ENCODE peak calls at places on chromosomes 2 and 18, in six cellular contexts. One of them, this sample, is unnamed.

GRCh38 chr2:23824777-23825212 is 102.1 kb downstream of the ATAD2B start:
- DNase-seq in brain microvascular endothelial cell: peak; percentile 60
- DNase-seq in GM23338: peak; percentile 70
- DNase-seq in IMR-90: peak; percentile 62
- DNase-seq in sigmoid colon: no peak
- DNase-seq in cardiac fibroblast: peak; percentile 72
- DNase-seq in this sample: peak; percentile 46

GRCh38 chr18:54736981-54737380 is 91.3 kb upstream of the RAB27B start:
- DNase-seq in cardiac fibroblast: no peak
- DNase-seq in IMR-90: peak; percentile 60
- DNase-seq in brain microvascular endothelial cell: no peak
- DNase-seq in sigmoid colon: no peak
- DNase-seq in GM23338: no peak
- DNase-seq in this sample: peak; percentile 51

GRCh38 chr2:73970850-73971471 is 13.7 kb upstream of the TET3 start:
- DNase-seq in GM23338: peak; percentile 45
- DNase-seq in IMR-90: no peak
- DNase-seq in brain microvascular endothelial cell: no peak
- DNase-seq in sigmoid colon: peak; percentile 79
- DNase-seq in cardiac fibroblast: peak; percentile 63
- DNase-seq in this sample: no peak

GRCh38 chr2:208489687-208490086 is 83.1 kb downstream of the PTH2R start:
- DNase-seq in GM23338: no peak
- DNase-seq in cardiac fibroblast: no peak
- DNase-seq in brain microvascular endothelial cell: no peak
- DNase-seq in sigmoid colon: no peak
- DNase-seq in IMR-90: no peak
- DNase-seq in this sample: no peak

GRCh38 chr18:31100598-31101147 is 1.5 kb downstream of the DSC2 start:
- DNase-seq in cardiac fibroblast: no peak
- DNase-seq in brain microvascular endothelial cell: no peak
- DNase-seq in sigmoid colon: no peak
- DNase-seq in GM23338: peak; percentile 88
- DNase-seq in IMR-90: no peak
- DNase-seq in this sample: no peak

GRCh38 chr2:70887550-70888229 is 48.0 kb upstream of the ATP6V1B1 start:
- DNase-seq in GM23338: peak; percentile 93
- DNase-seq in sigmoid colon: no peak
- DNase-seq in IMR-90: no peak
- DNase-seq in cardiac fibroblast: no peak
- DNase-seq in brain microvascular endothelial cell: no peak
- DNase-seq in this sample: no peak

GRCh38 chr2:215843579-215843978 is 169.8 kb downstream of the MREG start:
- DNase-seq in GM23338: no peak
- DNase-seq in sigmoid colon: no peak
- DNase-seq in IMR-90: peak; percentile 92
- DNase-seq in brain microvascular endothelial cell: peak; percentile 88
- DNase-seq in cardiac fibroblast: peak; percentile 62
- DNase-seq in this sample: peak; percentile 98

GRCh38 chr2:216665240-216665639 is 30.1 kb downstream of the IGFBP5 start:
- DNase-seq in GM23338: peak; percentile 48
- DNase-seq in sigmoid colon: no peak
- DNase-seq in IMR-90: no peak
- DNase-seq in brain microvascular endothelial cell: no peak
- DNase-seq in cardiac fibroblast: peak; percentile 66
- DNase-seq in this sample: peak; percentile 87

GRCh38 chr18:77071711-77072292 is 60.8 kb downstream of the MBP start:
- DNase-seq in sigmoid colon: no peak
- DNase-seq in GM23338: no peak
- DNase-seq in brain microvascular endothelial cell: peak; percentile 100
- DNase-seq in cardiac fibroblast: peak; percentile 96
- DNase-seq in IMR-90: peak; percentile 100
- DNase-seq in this sample: peak; percentile 58

GRCh38 chr2:232420463-232421188 is 14.0 kb downstream of the ALPG start:
- DNase-seq in brain microvascular endothelial cell: no peak
- DNase-seq in cardiac fibroblast: peak; percentile 5
- DNase-seq in sigmoid colon: no peak
- DNase-seq in GM23338: peak; percentile 77
- DNase-seq in IMR-90: no peak
- DNase-seq in this sample: peak; percentile 3

GRCh38 chr2:88199912-88200682 is 30.0 kb downstream of the THNSL2 start:
- DNase-seq in brain microvascular endothelial cell: no peak
- DNase-seq in IMR-90: no peak
- DNase-seq in GM23338: peak; percentile 77
- DNase-seq in cardiac fibroblast: peak; percentile 6
- DNase-seq in sigmoid colon: no peak
- DNase-seq in this sample: peak; percentile 27

GRCh38 chr2:239180526-239181073 is 220.2 kb downstream of the HDAC4 start:
- DNase-seq in sigmoid colon: peak; percentile 41
- DNase-seq in cardiac fibroblast: no peak
- DNase-seq in IMR-90: no peak
- DNase-seq in brain microvascular endothelial cell: no peak
- DNase-seq in GM23338: no peak
- DNase-seq in this sample: no peak

GRCh38 chr2:45651415-45652089 is at the start of gene PRKCE:
- DNase-seq in GM23338: peak; percentile 58
- DNase-seq in cardiac fibroblast: peak; percentile 24
- DNase-seq in brain microvascular endothelial cell: peak; percentile 17
- DNase-seq in sigmoid colon: peak; percentile 87
- DNase-seq in IMR-90: no peak
- DNase-seq in this sample: no peak

GRCh38 chr18:77116201-77117080 is 16.1 kb downstream of the MBP start:
- DNase-seq in brain microvascular endothelial cell: no peak
- DNase-seq in sigmoid colon: no peak
- DNase-seq in GM23338: no peak
- DNase-seq in IMR-90: no peak
- DNase-seq in cardiac fibroblast: no peak
- DNase-seq in this sample: no peak

GRCh38 chr2:177602611-177603164 is 210.1 kb downstream of the AGPS start:
- DNase-seq in brain microvascular endothelial cell: no peak
- DNase-seq in cardiac fibroblast: no peak
- DNase-seq in sigmoid colon: no peak
- DNase-seq in IMR-90: no peak
- DNase-seq in GM23338: no peak
- DNase-seq in this sample: no peak

GRCh38 chr2:108625186-108625827 is 91.0 kb downstream of the LIMS1 start:
- DNase-seq in GM23338: no peak
- DNase-seq in brain microvascular endothelial cell: no peak
- DNase-seq in IMR-90: no peak
- DNase-seq in cardiac fibroblast: no peak
- DNase-seq in sigmoid colon: no peak
- DNase-seq in this sample: no peak

GRCh38 chr2:61898810-61899209 is 6.7 kb upstream of the COMMD1 start:
- DNase-seq in sigmoid colon: no peak
- DNase-seq in brain microvascular endothelial cell: peak; percentile 22
- DNase-seq in GM23338: peak; percentile 21
- DNase-seq in cardiac fibroblast: peak; percentile 44
- DNase-seq in IMR-90: peak; percentile 31
- DNase-seq in this sample: peak; percentile 36

GRCh38 chr2:2667690-2668089 is 336.6 kb upstream of the MYT1L start:
- DNase-seq in sigmoid colon: peak; percentile 47
- DNase-seq in brain microvascular endothelial cell: no peak
- DNase-seq in GM23338: no peak
- DNase-seq in cardiac fibroblast: no peak
- DNase-seq in IMR-90: no peak
- DNase-seq in this sample: no peak

GRCh38 chr18:62450546-62451395 is 72.1 kb upstream of the ZCCHC2 start:
- DNase-seq in GM23338: no peak
- DNase-seq in sigmoid colon: peak; percentile 72
- DNase-seq in cardiac fibroblast: peak; percentile 83
- DNase-seq in IMR-90: peak; percentile 63
- DNase-seq in brain microvascular endothelial cell: peak; percentile 80
- DNase-seq in this sample: peak; percentile 84

GRCh38 chr2:98123286-98123685 is 36.3 kb downstream of the VWA3B start:
- DNase-seq in sigmoid colon: no peak
- DNase-seq in brain microvascular endothelial cell: no peak
- DNase-seq in IMR-90: no peak
- DNase-seq in cardiac fibroblast: no peak
- DNase-seq in GM23338: no peak
- DNase-seq in this sample: no peak

GRCh38 chr2:237731663-237732062 is 66.9 kb upstream of the RBM44 start:
- DNase-seq in sigmoid colon: peak; percentile 68
- DNase-seq in cardiac fibroblast: peak; percentile 54
- DNase-seq in GM23338: no peak
- DNase-seq in IMR-90: peak; percentile 81
- DNase-seq in brain microvascular endothelial cell: peak; percentile 68
- DNase-seq in this sample: peak; percentile 86

GRCh38 chr18:44036500-44036899 is 644.2 kb upstream of the SETBP1 start:
- DNase-seq in brain microvascular endothelial cell: no peak
- DNase-seq in cardiac fibroblast: peak; percentile 19
- DNase-seq in IMR-90: no peak
- DNase-seq in sigmoid colon: no peak
- DNase-seq in GM23338: no peak
- DNase-seq in this sample: no peak

GRCh38 chr18:23534276-23534675 is 31.0 kb downstream of the RMC1 start:
- DNase-seq in sigmoid colon: no peak
- DNase-seq in cardiac fibroblast: no peak
- DNase-seq in GM23338: no peak
- DNase-seq in IMR-90: no peak
- DNase-seq in brain microvascular endothelial cell: no peak
- DNase-seq in this sample: no peak

DNA sequence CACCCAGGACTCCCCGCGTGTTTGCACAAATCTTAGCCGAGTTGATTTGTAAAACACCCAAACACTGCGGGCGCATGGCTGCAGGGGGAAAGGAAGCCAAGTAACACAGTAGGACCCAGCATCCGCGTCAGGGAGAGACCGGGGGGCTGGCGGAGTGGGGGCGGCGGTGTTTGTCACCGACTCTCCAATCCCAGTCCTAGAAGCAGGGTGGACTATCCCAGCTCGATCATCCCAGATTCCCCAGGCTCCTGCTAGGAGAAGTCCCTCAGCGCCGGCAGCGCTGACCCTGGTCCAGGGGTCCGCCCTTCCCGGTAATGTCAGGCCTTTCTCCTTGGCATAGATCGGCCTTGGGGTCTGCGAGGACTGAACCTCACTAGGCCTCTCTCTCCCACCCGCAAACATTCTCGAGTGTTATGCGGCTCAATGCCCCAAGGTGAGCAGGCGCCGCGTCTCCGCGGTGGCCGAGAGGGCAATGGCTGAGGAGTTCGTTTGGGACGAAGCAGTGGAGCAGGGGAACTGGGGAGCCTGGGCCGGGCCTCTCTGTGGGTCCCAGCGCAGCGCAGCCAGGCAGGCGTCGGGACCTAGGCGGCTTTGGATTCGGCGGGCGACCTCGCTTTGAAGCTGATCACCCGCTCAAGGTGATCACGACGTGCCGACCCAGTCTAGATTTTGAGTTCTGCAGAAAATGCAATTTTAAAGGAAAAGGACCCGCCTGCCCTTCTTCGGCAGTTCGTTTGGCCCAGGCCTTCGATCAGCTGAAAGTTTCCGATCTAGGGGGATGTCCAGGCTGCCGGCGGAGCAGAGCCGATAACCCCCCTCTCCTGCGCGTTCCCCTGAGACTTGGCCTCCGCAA is 1.5 kb upstream of the GDF7 start:
- DNase-seq in sigmoid colon: no peak
- DNase-seq in cardiac fibroblast: no peak
- DNase-seq in IMR-90: no peak
- DNase-seq in GM23338: peak; percentile 66
- DNase-seq in brain microvascular endothelial cell: no peak
- DNase-seq in this sample: no peak
- H3K4me3 ChIP-seq in sigmoid colon: peak overlapping the region; percentile 22
- H3K4me3 ChIP-seq in cardiac fibroblast: no peak overlapping the region
- H3K4me3 ChIP-seq in IMR-90: no peak overlapping the region
- H3K4me3 ChIP-seq in GM23338: peak overlapping the region; percentile 76
- H3K4me3 ChIP-seq in brain microvascular endothelial cell: no peak overlapping the region
- H3K4me3 ChIP-seq in this sample: no peak overlapping the region

DNA sequence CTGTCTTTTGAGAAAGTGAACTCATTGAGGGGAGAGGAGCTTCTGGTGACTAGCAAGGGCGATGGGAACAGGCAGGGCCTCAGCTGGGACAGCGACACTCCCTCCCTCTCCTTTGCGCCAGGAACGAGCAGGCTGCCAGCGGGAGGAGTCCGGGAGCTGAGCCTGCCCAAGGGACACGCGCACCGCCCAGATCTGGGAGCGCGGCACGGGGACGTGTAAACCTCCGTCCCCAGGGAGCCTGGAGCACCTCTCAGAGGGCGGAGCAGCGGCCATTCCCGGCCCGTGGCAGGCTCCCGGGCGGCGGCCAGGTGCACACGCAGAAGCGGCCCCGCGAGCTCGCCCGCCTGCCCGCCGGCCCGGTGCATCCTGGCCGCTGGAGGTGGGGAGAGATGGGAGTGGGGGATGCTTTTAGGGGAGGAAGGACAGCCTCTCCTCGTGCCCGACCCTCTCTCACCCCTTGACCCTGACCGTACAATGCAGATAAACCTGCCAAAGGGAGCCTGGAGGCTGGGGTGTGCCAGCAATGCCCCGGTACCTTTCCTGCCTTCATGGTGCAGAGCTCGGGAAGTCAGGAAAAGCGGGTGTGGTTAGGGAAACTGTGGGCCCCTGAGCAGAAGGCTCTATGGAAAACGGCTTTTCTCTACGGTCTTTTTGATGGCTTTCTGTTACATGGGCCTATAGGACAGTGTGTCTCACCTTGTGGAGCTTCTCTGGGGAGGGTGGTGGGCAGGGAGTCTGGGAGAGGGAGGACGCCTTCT is 2.2 kb downstream of the AQP4 start:
- DNase-seq in GM23338: peak; percentile 75
- DNase-seq in cardiac fibroblast: no peak
- DNase-seq in IMR-90: no peak
- DNase-seq in sigmoid colon: peak; percentile 62
- DNase-seq in brain microvascular endothelial cell: no peak
- DNase-seq in this sample: peak; percentile 2
- TF ChIP-seq CTCF in GM23338: no peak
- TF ChIP-seq CTCF in cardiac fibroblast: no peak
- TF ChIP-seq CTCF in IMR-90: no peak
- TF ChIP-seq CTCF in sigmoid colon: no peak
- TF ChIP-seq CTCF in brain microvascular endothelial cell: no peak
- TF ChIP-seq CTCF in this sample: no peak

DNA sequence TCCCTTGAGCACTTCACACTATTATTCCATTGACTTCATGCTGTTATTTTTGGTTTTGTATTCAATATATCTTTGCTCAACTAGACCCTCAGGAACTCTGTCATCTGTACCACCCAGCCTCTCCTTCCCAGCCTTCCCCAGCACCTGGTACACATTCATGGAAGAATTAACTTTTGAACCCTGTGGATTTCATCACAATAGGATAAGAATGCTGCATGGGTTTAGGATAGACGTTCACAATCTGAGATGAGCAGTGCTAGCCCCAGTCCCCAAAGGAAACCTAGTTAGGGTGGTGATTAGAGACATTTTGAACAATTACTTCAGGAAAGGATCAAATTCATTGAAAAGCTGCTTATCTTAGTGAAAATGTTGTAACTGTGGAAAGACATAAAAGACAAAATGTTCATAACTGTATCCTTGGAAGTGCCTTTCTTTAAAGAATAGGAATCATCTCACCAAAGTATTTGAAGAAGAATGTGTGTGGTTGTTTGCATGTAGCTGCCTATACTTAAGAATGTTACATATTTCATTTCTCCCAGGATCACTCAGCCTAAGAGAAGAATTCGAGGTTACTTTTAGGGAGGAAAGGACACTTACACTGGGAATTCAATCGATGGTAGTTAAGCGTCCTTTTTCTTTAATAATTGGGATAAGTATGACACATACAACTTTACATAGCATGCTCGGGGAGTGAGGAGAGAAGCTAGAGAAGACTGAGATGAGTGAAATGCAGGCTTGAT is 21.8 kb upstream of the CYP1B1 start:
- DNase-seq in sigmoid colon: no peak
- DNase-seq in GM23338: no peak
- DNase-seq in cardiac fibroblast: peak; percentile 47
- DNase-seq in IMR-90: no peak
- DNase-seq in brain microvascular endothelial cell: no peak
- DNase-seq in this sample: no peak
- H3K4me3 ChIP-seq in sigmoid colon: no peak overlapping the region
- H3K4me3 ChIP-seq in GM23338: peak overlapping the region; percentile 46
- H3K4me3 ChIP-seq in cardiac fibroblast: no peak overlapping the region
- H3K4me3 ChIP-seq in IMR-90: no peak overlapping the region
- H3K4me3 ChIP-seq in brain microvascular endothelial cell: no peak overlapping the region
- H3K4me3 ChIP-seq in this sample: no peak overlapping the region

GRCh38 chr18:13525381-13526029 is 200.9 kb downstream of the FAM210A start:
- DNase-seq in GM23338: peak; percentile 35
- DNase-seq in sigmoid colon: no peak
- DNase-seq in cardiac fibroblast: no peak
- DNase-seq in brain microvascular endothelial cell: no peak
- DNase-seq in IMR-90: no peak
- DNase-seq in this sample: no peak
- TF ChIP-seq CTCF in GM23338: peak; percentile 37
- TF ChIP-seq CTCF in sigmoid colon: no peak
- TF ChIP-seq CTCF in cardiac fibroblast: no peak
- TF ChIP-seq CTCF in brain microvascular endothelial cell: no peak
- TF ChIP-seq CTCF in IMR-90: no peak
- TF ChIP-seq CTCF in this sample: no peak